ENCODE peak calls at places on chromosomes 1 and 21, in five cellular contexts. K, G, R, L and F are unnamed samples. For H3K4me1, the result is how much of the 10 kb centered on the place peaks cover.

GRCh38 chr1:43653339-43653738 is 3.4 kb downstream of the KDM4A start:
- DNase-seq in K (peak), G (no peak), R (no peak), L (peak), F (peak)

GRCh38 chr1:241357366-241358305 is 631 bp upstream of the RGS7 start:
- DNase-seq in K (no peak), G (no peak), R (peak), L (no peak), F (no peak)

GRCh38 chr21:37367301-37367757 is 756 bp downstream of the DYRK1A start:
- DNase-seq in K (peak), G (no peak), R (no peak), L (no peak), F (no peak)

GRCh38 chr21:37531402-37532042 is 164.9 kb downstream of the DYRK1A start:
- DNase-seq in K (no peak), G (no peak), R (no peak), L (no peak), F (no peak)

GRCh38 chr21:33967086-33967571 is 51.5 kb upstream of the ATP5PO start:
- DNase-seq in K (no peak), G (no peak), R (peak), L (no peak), F (no peak)

GRCh38 chr1:187474266-187474665 is 645.5 kb downstream of the PLA2G4A start:
- DNase-seq in K (no peak), G (no peak), R (peak), L (no peak), F (peak)

GRCh38 chr1:169694304-169694703 is 17.1 kb downstream of the SELL start:
- DNase-seq in K (peak), G (peak), R (no peak), L (no peak), F (peak)

GRCh38 chr1:156797212-156797871 is 19.3 kb downstream of the SH2D2A start:
- DNase-seq in K (peak), G (peak), R (peak), L (peak), F (peak)

GRCh38 chr1:28917757-28918118 is 3.4 kb downstream of the EPB41 start:
- DNase-seq in K (no peak), G (no peak), R (no peak), L (no peak), F (no peak)

GRCh38 chr21:41560701-41561158 is 52.8 kb upstream of the TMPRSS2 start:
- DNase-seq in K (no peak), G (no peak), R (no peak), L (no peak), F (peak)

GRCh38 chr21:44773291-44773932 is 28.2 kb downstream of the UBE2G2 start:
- DNase-seq in K (no peak), G (no peak), R (no peak), L (no peak), F (no peak)

GRCh38 chr21:31911138-31911907 is 38.5 kb downstream of the HUNK start:
- DNase-seq in K (no peak), G (no peak), R (peak), L (no peak), F (no peak)

GRCh38 chr1:20164694-20165202 is 21.1 kb upstream of the UBXN10 start:
- DNase-seq in K (no peak), G (no peak), R (no peak), L (no peak), F (no peak)

GRCh38 chr1:232291681-232292080 is 338.3 kb downstream of the SIPA1L2 start:
- DNase-seq in K (no peak), G (no peak), R (no peak), L (no peak), F (peak)

DNA sequence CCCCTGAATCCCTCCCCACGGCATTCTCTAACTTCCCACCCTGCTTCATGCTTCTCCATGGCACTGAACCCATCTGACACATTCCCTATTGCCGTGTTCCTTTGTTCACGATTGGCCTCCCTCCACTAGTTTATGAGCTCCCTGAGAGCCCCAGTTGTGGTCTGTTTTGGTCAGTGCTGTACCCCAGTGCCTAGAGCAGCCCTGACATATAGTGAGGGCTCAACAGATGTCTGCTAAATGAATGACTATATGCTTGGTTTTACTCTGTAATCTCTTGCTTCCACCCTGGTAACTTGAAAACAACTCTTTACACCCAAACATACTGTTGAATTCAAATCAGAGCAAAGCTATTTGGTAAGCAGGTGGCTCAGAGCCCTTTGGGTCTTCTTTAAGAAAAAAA is 171.1 kb upstream of the EDN2 start:
- DNase-seq in K (no peak), G (no peak), R (no peak), L (no peak), F (no peak)
- H3K4me1 ChIP-seq in K (under half), G (under half), R (under half), L (under half), F (under half)

GRCh38 chr1:150152182-150152536 is 2.4 kb downstream of the PLEKHO1 start:
- DNase-seq in K (no peak), G (no peak), R (no peak), L (no peak), F (no peak)
- H3K4me1 ChIP-seq in K (half or more), G (under half), R (under half), L (under half), F (under half)

GRCh38 chr1:14948112-14948652 is 205.4 kb upstream of the TMEM51 start:
- DNase-seq in K (no peak), G (no peak), R (no peak), L (no peak), F (no peak)

GRCh38 chr1:14947421-14947820 is 206.1 kb upstream of the TMEM51 start:
- DNase-seq in K (no peak), G (no peak), R (no peak), L (no peak), F (no peak)

GRCh38 chr1:14951766-14952165 is 201.8 kb upstream of the TMEM51 start:
- DNase-seq in K (no peak), G (no peak), R (no peak), L (no peak), F (no peak)

GRCh38 chr1:14949270-14949835 is 204.2 kb upstream of the TMEM51 start:
- DNase-seq in K (no peak), G (no peak), R (no peak), L (no peak), F (no peak)

GRCh38 chr1:14949836-14950674 is 203.5 kb upstream of the TMEM51 start:
- DNase-seq in K (no peak), G (no peak), R (no peak), L (no peak), F (no peak)
- H3K4me1 ChIP-seq in K (under half), G (under half), R (under half), L (under half), F (under half)

GRCh38 chr21:40245021-40245420 is 377.8 kb downstream of the PCP4 start:
- DNase-seq in K (no peak), G (no peak), R (no peak), L (no peak), F (no peak)
- H3K4me1 ChIP-seq in K (under half), G (under half), R (under half), L (under half), F (under half)

GRCh38 chr1:109391161-109391556 is 6.6 kb downstream of the SORT1 start:
- DNase-seq in K (no peak), G (no peak), R (peak), L (no peak), F (no peak)
- H3K4me1 ChIP-seq in K (half or more), G (under half), R (under half), L (under half), F (under half)

DNA sequence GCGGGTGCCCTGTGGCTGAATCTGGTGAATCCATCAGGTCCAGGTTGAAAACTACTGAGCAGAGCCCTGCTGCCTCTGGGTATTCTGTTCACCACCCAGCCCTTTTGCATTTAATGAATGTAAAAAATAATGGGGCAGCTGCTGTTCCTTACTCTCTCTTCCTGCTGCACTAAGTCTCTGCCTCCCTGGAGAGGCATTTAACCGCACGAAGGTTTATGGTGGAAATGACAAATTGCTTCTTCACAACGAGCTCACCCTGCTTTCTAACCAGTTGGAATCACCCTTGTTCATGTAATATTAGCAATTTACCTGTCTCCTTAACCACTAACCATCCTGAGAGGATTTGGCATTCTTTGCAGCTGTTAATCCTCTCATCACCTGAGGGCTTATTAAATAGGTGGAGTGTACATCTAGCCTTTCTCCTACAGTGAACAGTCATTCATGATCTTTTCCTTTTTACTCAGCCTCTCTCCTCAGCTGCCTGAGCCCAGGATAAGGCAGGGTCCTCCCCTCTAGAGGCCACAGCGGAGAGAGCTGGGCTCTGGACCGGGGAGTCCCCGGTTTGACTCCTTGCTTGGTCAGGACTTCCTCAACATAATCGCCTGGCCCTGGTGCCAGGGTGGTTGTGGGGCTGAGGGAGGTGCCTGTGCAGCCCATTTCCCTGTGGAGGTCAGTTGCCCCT is 97.6 kb downstream of the NOS1AP start:
- DNase-seq in K (no peak), G (no peak), R (no peak), L (no peak), F (no peak)
- H3K4me1 ChIP-seq in K (under half), G (under half), R (under half), L (under half), F (under half)

GRCh38 chr1:212285685-212286436 is 651 bp downstream of the PPP2R5A start:
- DNase-seq in K (peak), G (peak), R (peak), L (peak), F (peak)
- H3K4me1 ChIP-seq in K (under half), G (under half), R (under half), L (under half), F (under half)

GRCh38 chr1:117366281-117366981 is 818 bp upstream of the MAN1A2 start:
- DNase-seq in K (peak), G (peak), R (peak), L (peak), F (peak)
- H3K4me1 ChIP-seq in K (under half), G (under half), R (under half), L (under half), F (under half)

GRCh38 chr1:46202975-46203737 is at the start of gene LURAP1:
- DNase-seq in K (peak), G (peak), R (peak), L (no peak), F (no peak)

GRCh38 chr1:46205794-46206193 is 2.7 kb downstream of the LURAP1 start:
- DNase-seq in K (no peak), G (no peak), R (no peak), L (no peak), F (peak)

GRCh38 chr1:46204406-46204742 is 1.2 kb downstream of the LURAP1 start:
- DNase-seq in K (no peak), G (no peak), R (no peak), L (no peak), F (no peak)

GRCh38 chr1:46203738-46204405 is 738 bp downstream of the LURAP1 start:
- DNase-seq in K (no peak), G (no peak), R (no peak), L (no peak), F (no peak)

GRCh38 chr1:46205141-46205540 is 2.0 kb downstream of the LURAP1 start:
- DNase-seq in K (no peak), G (no peak), R (no peak), L (no peak), F (no peak)
- H3K4me1 ChIP-seq in K (under half), G (under half), R (under half), L (under half), F (under half)